ENCODE peak calls at places on chromosomes 1 and 21, in eight cellular contexts. One of them, this sample, is unnamed.

GRCh38 chr1:112054504-112054903 is 65.0 kb upstream of the KCND3 start:
- DNase-seq in astrocyte: no peak
- DNase-seq in GM20000: no peak
- DNase-seq in body of pancreas: no peak
- DNase-seq in CD8-positive, alpha-beta T cell: no peak
- DNase-seq in activated B cell treated with CpG ODN at 0.5 μM for 24 hours: no peak
- DNase-seq in GM12865: no peak
- DNase-seq in IMR-90: no peak
- DNase-seq in this sample: no peak

GRCh38 chr21:45364464-45365185 is 40.3 kb upstream of the COL18A1 start:
- DNase-seq in CD8-positive, alpha-beta T cell: no peak
- DNase-seq in IMR-90: peak; percentile 89
- DNase-seq in activated B cell treated with CpG ODN at 0.5 μM for 24 hours: no peak
- DNase-seq in body of pancreas: peak; percentile 47
- DNase-seq in astrocyte: peak; percentile 92
- DNase-seq in GM12865: no peak
- DNase-seq in GM20000: no peak
- DNase-seq in this sample: no peak

GRCh38 chr1:58783090-58783992 is 506 bp downstream of the JUN start:
- DNase-seq in GM20000: peak; percentile 45
- DNase-seq in CD8-positive, alpha-beta T cell: peak; percentile 38
- DNase-seq in GM12865: peak; percentile 66
- DNase-seq in body of pancreas: peak; percentile 68
- DNase-seq in astrocyte: peak; percentile 36
- DNase-seq in IMR-90: peak; percentile 52
- DNase-seq in activated B cell treated with CpG ODN at 0.5 μM for 24 hours: peak; percentile 61
- DNase-seq in this sample: peak; percentile 56

GRCh38 chr1:155193275-155193990 is 14.3 kb downstream of the THBS3 start:
- DNase-seq in astrocyte: peak; percentile 82
- DNase-seq in IMR-90: peak; percentile 81
- DNase-seq in GM20000: peak; percentile 93
- DNase-seq in GM12865: peak; percentile 90
- DNase-seq in CD8-positive, alpha-beta T cell: peak; percentile 73
- DNase-seq in body of pancreas: peak; percentile 88
- DNase-seq in activated B cell treated with CpG ODN at 0.5 μM for 24 hours: peak; percentile 81
- DNase-seq in this sample: peak; percentile 75

GRCh38 chr21:29215709-29216108 is 83.0 kb upstream of the BACH1 start:
- DNase-seq in GM12865: no peak
- DNase-seq in activated B cell treated with CpG ODN at 0.5 μM for 24 hours: no peak
- DNase-seq in body of pancreas: no peak
- DNase-seq in GM20000: no peak
- DNase-seq in IMR-90: peak; percentile 41
- DNase-seq in astrocyte: no peak
- DNase-seq in CD8-positive, alpha-beta T cell: no peak
- DNase-seq in this sample: no peak

GRCh38 chr1:22850681-22851080 is 122.0 kb downstream of the LACTBL1 start:
- DNase-seq in activated B cell treated with CpG ODN at 0.5 μM for 24 hours: no peak
- DNase-seq in IMR-90: peak; percentile 31
- DNase-seq in astrocyte: no peak
- DNase-seq in CD8-positive, alpha-beta T cell: no peak
- DNase-seq in body of pancreas: no peak
- DNase-seq in GM12865: no peak
- DNase-seq in GM20000: no peak
- DNase-seq in this sample: no peak

GRCh38 chr21:15976807-15977206 is 247.0 kb downstream of the USP25 start:
- DNase-seq in GM12865: no peak
- DNase-seq in activated B cell treated with CpG ODN at 0.5 μM for 24 hours: no peak
- DNase-seq in CD8-positive, alpha-beta T cell: no peak
- DNase-seq in body of pancreas: no peak
- DNase-seq in GM20000: no peak
- DNase-seq in IMR-90: no peak
- DNase-seq in astrocyte: no peak
- DNase-seq in this sample: no peak

GRCh38 chr1:205656236-205656635 is 24.1 kb downstream of the SLC45A3 start:
- DNase-seq in activated B cell treated with CpG ODN at 0.5 μM for 24 hours: no peak
- DNase-seq in IMR-90: peak; percentile 63
- DNase-seq in CD8-positive, alpha-beta T cell: no peak
- DNase-seq in GM12865: no peak
- DNase-seq in body of pancreas: no peak
- DNase-seq in astrocyte: no peak
- DNase-seq in GM20000: no peak
- DNase-seq in this sample: no peak

GRCh38 chr21:44485254-44485793 is 30.0 kb downstream of the LRRC3 start:
- DNase-seq in CD8-positive, alpha-beta T cell: peak; percentile 46
- DNase-seq in astrocyte: no peak
- DNase-seq in GM20000: no peak
- DNase-seq in GM12865: no peak
- DNase-seq in activated B cell treated with CpG ODN at 0.5 μM for 24 hours: no peak
- DNase-seq in IMR-90: peak; percentile 8
- DNase-seq in body of pancreas: no peak
- DNase-seq in this sample: peak; percentile 78

GRCh38 chr1:19341201-19342076 is 29.3 kb downstream of the SLC66A1 start:
- DNase-seq in GM12865: peak; percentile 79
- DNase-seq in astrocyte: peak; percentile 34
- DNase-seq in IMR-90: peak; percentile 65
- DNase-seq in body of pancreas: peak; percentile 77
- DNase-seq in GM20000: peak; percentile 92
- DNase-seq in CD8-positive, alpha-beta T cell: peak; percentile 79
- DNase-seq in activated B cell treated with CpG ODN at 0.5 μM for 24 hours: peak; percentile 64
- DNase-seq in this sample: peak; percentile 81

GRCh38 chr21:37412603-37413360 is 46.2 kb downstream of the DYRK1A start:
- DNase-seq in astrocyte: peak; percentile 55
- DNase-seq in activated B cell treated with CpG ODN at 0.5 μM for 24 hours: no peak
- DNase-seq in GM20000: no peak
- DNase-seq in body of pancreas: no peak
- DNase-seq in GM12865: no peak
- DNase-seq in IMR-90: peak; percentile 75
- DNase-seq in CD8-positive, alpha-beta T cell: no peak
- DNase-seq in this sample: no peak

GRCh38 chr1:167666416-167666815 is 36.4 kb downstream of the RCSD1 start:
- DNase-seq in CD8-positive, alpha-beta T cell: no peak
- DNase-seq in body of pancreas: no peak
- DNase-seq in IMR-90: peak; percentile 45
- DNase-seq in astrocyte: peak; percentile 32
- DNase-seq in GM12865: no peak
- DNase-seq in GM20000: no peak
- DNase-seq in activated B cell treated with CpG ODN at 0.5 μM for 24 hours: no peak
- DNase-seq in this sample: no peak

GRCh38 chr1:11272842-11273594 is at the start of gene UBIAD1:
- DNase-seq in GM12865: peak; percentile 95
- DNase-seq in IMR-90: peak; percentile 82
- DNase-seq in activated B cell treated with CpG ODN at 0.5 μM for 24 hours: peak; percentile 80
- DNase-seq in body of pancreas: peak; percentile 89
- DNase-seq in CD8-positive, alpha-beta T cell: peak; percentile 87
- DNase-seq in GM20000: peak; percentile 97
- DNase-seq in astrocyte: peak; percentile 67
- DNase-seq in this sample: peak; percentile 86
- TF ChIP-seq CTCF in GM12865: no peak
- TF ChIP-seq CTCF in IMR-90: peak; percentile 24
- TF ChIP-seq CTCF in activated B cell treated with CpG ODN at 0.5 μM for 24 hours: no peak
- TF ChIP-seq CTCF in body of pancreas: no peak
- TF ChIP-seq CTCF in CD8-positive, alpha-beta T cell: no peak
- TF ChIP-seq CTCF in GM20000: no peak
- TF ChIP-seq CTCF in astrocyte: no peak
- TF ChIP-seq CTCF in this sample: no peak

DNA sequence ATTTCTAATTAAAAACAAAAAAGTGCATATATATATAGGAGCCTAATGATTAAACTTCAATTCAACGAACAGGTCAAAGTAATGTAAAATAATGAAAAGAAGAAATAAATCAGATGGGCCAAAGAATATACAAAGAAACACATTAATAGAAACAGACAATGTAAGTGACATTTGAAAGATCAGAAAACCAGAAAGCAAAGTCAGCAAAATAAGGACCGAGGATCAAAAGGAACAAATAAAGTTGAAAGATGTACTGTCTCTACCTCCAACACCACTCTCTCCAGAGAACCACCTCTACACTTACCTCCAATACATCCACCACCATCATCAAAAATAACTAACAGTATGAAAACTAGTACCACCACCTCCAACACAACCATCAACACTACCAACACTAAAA is 1226.3 kb upstream of the NCAM2 start:
- DNase-seq in GM12865: no peak
- DNase-seq in activated B cell treated with CpG ODN at 0.5 μM for 24 hours: no peak
- DNase-seq in GM20000: no peak
- DNase-seq in body of pancreas: no peak
- DNase-seq in astrocyte: no peak
- DNase-seq in IMR-90: no peak
- DNase-seq in CD8-positive, alpha-beta T cell: no peak
- DNase-seq in this sample: no peak
- TF ChIP-seq CTCF in GM12865: no peak
- TF ChIP-seq CTCF in activated B cell treated with CpG ODN at 0.5 μM for 24 hours: no peak
- TF ChIP-seq CTCF in GM20000: no peak
- TF ChIP-seq CTCF in body of pancreas: no peak
- TF ChIP-seq CTCF in astrocyte: no peak
- TF ChIP-seq CTCF in IMR-90: no peak
- TF ChIP-seq CTCF in CD8-positive, alpha-beta T cell: no peak
- TF ChIP-seq CTCF in this sample: no peak

GRCh38 chr1:158689841-158690240 is 3.3 kb upstream of the SPTA1 start:
- DNase-seq in IMR-90: no peak
- DNase-seq in GM12865: no peak
- DNase-seq in activated B cell treated with CpG ODN at 0.5 μM for 24 hours: no peak
- DNase-seq in body of pancreas: no peak
- DNase-seq in astrocyte: no peak
- DNase-seq in GM20000: no peak
- DNase-seq in CD8-positive, alpha-beta T cell: no peak
- DNase-seq in this sample: no peak

GRCh38 chr1:158686430-158687009 is at the start of gene SPTA1:
- DNase-seq in GM20000: no peak
- DNase-seq in astrocyte: no peak
- DNase-seq in GM12865: no peak
- DNase-seq in activated B cell treated with CpG ODN at 0.5 μM for 24 hours: no peak
- DNase-seq in body of pancreas: no peak
- DNase-seq in IMR-90: no peak
- DNase-seq in CD8-positive, alpha-beta T cell: no peak
- DNase-seq in this sample: no peak

GRCh38 chr1:158687037-158687436 is 522 bp upstream of the SPTA1 start:
- DNase-seq in activated B cell treated with CpG ODN at 0.5 μM for 24 hours: no peak
- DNase-seq in IMR-90: no peak
- DNase-seq in GM12865: no peak
- DNase-seq in GM20000: no peak
- DNase-seq in body of pancreas: no peak
- DNase-seq in astrocyte: no peak
- DNase-seq in CD8-positive, alpha-beta T cell: no peak
- DNase-seq in this sample: no peak

GRCh38 chr1:158689110-158689509 is 2.6 kb upstream of the SPTA1 start:
- DNase-seq in CD8-positive, alpha-beta T cell: no peak
- DNase-seq in activated B cell treated with CpG ODN at 0.5 μM for 24 hours: no peak
- DNase-seq in body of pancreas: no peak
- DNase-seq in IMR-90: no peak
- DNase-seq in astrocyte: no peak
- DNase-seq in GM12865: no peak
- DNase-seq in GM20000: no peak
- DNase-seq in this sample: no peak

DNA sequence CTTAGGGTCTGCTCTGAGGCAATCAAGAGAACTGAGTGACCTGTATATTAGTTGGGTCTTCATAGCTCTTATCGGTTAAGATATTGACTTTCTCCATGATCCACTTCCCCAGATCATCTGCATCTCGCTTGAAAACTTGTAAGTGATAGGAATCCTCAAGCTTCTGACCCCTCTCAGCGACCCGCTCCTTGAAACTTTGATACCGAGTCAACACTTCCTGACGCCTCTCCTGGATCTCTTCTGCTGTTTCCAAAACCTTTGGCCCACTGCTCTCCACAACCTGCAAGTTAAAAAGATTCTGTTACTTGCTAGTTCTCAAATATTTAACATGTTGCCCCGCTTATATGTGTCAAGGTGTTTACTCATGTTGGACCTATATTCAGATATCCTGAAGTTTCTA is 1.4 kb downstream of the SPTA1 start:
- DNase-seq in CD8-positive, alpha-beta T cell: no peak
- DNase-seq in astrocyte: no peak
- DNase-seq in GM20000: no peak
- DNase-seq in GM12865: no peak
- DNase-seq in activated B cell treated with CpG ODN at 0.5 μM for 24 hours: no peak
- DNase-seq in IMR-90: no peak
- DNase-seq in body of pancreas: no peak
- DNase-seq in this sample: no peak
- TF ChIP-seq CTCF in CD8-positive, alpha-beta T cell: no peak
- TF ChIP-seq CTCF in astrocyte: no peak
- TF ChIP-seq CTCF in GM20000: no peak
- TF ChIP-seq CTCF in GM12865: no peak
- TF ChIP-seq CTCF in activated B cell treated with CpG ODN at 0.5 μM for 24 hours: no peak
- TF ChIP-seq CTCF in IMR-90: no peak
- TF ChIP-seq CTCF in body of pancreas: no peak
- TF ChIP-seq CTCF in this sample: no peak

DNA sequence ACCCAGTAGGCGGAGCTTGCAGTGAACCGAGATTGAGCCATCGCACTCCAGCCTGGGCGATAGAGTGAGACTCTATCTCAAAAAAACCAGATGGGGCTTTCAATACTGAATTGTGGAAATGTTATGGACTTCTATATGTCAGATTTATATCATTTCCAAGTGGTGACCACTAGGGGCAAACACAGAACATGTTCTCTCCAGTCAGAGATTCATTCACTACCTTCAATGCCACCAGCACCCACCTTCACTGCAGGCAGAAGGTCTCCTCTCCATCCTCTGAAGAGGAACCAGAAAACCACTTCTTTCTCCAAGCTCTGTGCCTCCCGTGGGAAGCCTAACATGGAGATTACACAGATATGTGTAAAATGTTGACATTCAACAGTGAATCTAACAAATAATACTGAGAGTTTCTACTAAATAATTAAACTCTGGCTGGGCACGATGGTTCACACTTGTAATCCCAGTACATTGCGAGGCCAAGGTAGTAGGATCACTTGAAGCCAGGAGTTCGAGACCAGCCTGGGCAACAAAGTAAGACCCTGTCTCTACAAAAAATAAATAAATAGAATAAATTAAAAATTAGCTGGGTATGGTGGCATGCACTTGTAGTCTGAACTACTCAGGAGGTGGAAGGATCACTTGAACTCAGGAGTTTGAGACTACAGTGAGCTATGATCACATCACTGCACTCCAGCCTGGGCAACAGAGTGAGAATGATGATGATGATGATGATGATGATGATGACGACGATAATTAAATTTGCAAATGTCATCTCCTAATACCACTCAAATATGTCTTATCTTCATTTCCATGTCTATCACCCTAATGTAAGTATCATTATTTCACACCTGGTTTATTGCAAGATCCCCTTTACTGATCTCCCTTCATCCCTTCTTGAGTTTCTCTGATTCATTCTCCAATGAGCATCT is 151.1 kb downstream of the ZNF281 start:
- DNase-seq in activated B cell treated with CpG ODN at 0.5 μM for 24 hours: no peak
- DNase-seq in astrocyte: no peak
- DNase-seq in GM12865: peak; percentile 60
- DNase-seq in GM20000: peak; percentile 37
- DNase-seq in body of pancreas: no peak
- DNase-seq in IMR-90: peak; percentile 21
- DNase-seq in CD8-positive, alpha-beta T cell: peak; percentile 7
- DNase-seq in this sample: no peak
- TF ChIP-seq CTCF in activated B cell treated with CpG ODN at 0.5 μM for 24 hours: peak; percentile 45
- TF ChIP-seq CTCF in astrocyte: peak; percentile 51
- TF ChIP-seq CTCF in GM12865: peak; percentile 57
- TF ChIP-seq CTCF in GM20000: peak; percentile 39
- TF ChIP-seq CTCF in body of pancreas: no peak
- TF ChIP-seq CTCF in IMR-90: peak; percentile 42
- TF ChIP-seq CTCF in CD8-positive, alpha-beta T cell: peak; percentile 35
- TF ChIP-seq CTCF in this sample: peak; percentile 69